ENCODE peak calls at places on chromosomes 5 and 9, in six cellular contexts. O, D, T, E, S and C are unnamed samples.

GRCh38 chr9:136787690-136788400 is 3.3 kb upstream of the TMEM141 start:
- DNase-seq in E (peak), S (peak), T (peak), D (peak), O (peak), C (no peak)

GRCh38 chr5:16866795-16867584 is 69.1 kb downstream of the MYO10 start:
- DNase-seq in O (peak), S (no peak), D (no peak), T (no peak), E (no peak), C (no peak)

GRCh38 chr5:87650284-87650683 is 237.6 kb upstream of the CCNH start:
- DNase-seq in O (no peak), S (peak), T (peak), D (no peak), E (no peak), C (no peak)

GRCh38 chr5:91384671-91385430 is 1.7 kb upstream of the ARRDC3 start:
- DNase-seq in T (peak), E (no peak), S (peak), O (peak), D (no peak), C (peak)

GRCh38 chr9:19946446-19947109 is 157.7 kb upstream of the SLC24A2 start:
- DNase-seq in O (peak), S (peak), D (no peak), T (peak), E (no peak), C (no peak)

GRCh38 chr9:131997779-131998178 is 81.9 kb downstream of the MED27 start:
- DNase-seq in D (no peak), E (no peak), S (no peak), O (no peak), T (no peak), C (no peak)

GRCh38 chr5:1144089-1144488 is 32.2 kb upstream of the SLC12A7 start:
- DNase-seq in D (no peak), T (no peak), E (no peak), O (no peak), S (no peak), C (no peak)

GRCh38 chr9:137813651-137814415 is 63.7 kb upstream of the CACNA1B start:
- DNase-seq in S (peak), O (no peak), E (peak), T (peak), D (no peak), C (no peak)

GRCh38 chr5:177085985-177086917 is at the start of gene FGFR4:
- DNase-seq in O (peak), T (peak), S (peak), D (peak), E (peak), C (no peak)

GRCh38 chr5:90598300-90598699 is 39.7 kb downstream of the ADGRV1 start:
- DNase-seq in T (no peak), S (no peak), D (no peak), E (no peak), O (no peak), C (no peak)

GRCh38 chr5:37005252-37005651 is 128.7 kb downstream of the NIPBL start:
- DNase-seq in T (no peak), E (no peak), O (no peak), D (no peak), S (no peak), C (no peak)

GRCh38 chr5:61866930-61867329 is 439.1 kb upstream of the KIF2A start:
- DNase-seq in S (peak), T (peak), O (no peak), E (no peak), D (no peak), C (peak)

GRCh38 chr5:40404613-40405012 is 275.1 kb upstream of the PTGER4 start:
- DNase-seq in D (no peak), E (no peak), O (no peak), T (no peak), S (no peak), C (no peak)

GRCh38 chr9:137147091-137147792 is 8.3 kb downstream of the GRIN1 start:
- DNase-seq in D (no peak), E (no peak), O (no peak), S (no peak), T (no peak), C (no peak)

GRCh38 chr5:1783214-1783551 is 16.5 kb downstream of the MRPL36 start:
- DNase-seq in E (peak), O (no peak), S (no peak), T (no peak), D (no peak), C (no peak)

GRCh38 chr5:169440107-169440701 is 139.3 kb upstream of the SLIT3 start:
- DNase-seq in O (no peak), D (no peak), E (no peak), T (no peak), S (no peak), C (no peak)

GRCh38 chr5:134268019-134268601 is 42.2 kb upstream of the PPP2CA start:
- DNase-seq in S (no peak), T (no peak), D (no peak), O (no peak), E (no peak), C (no peak)

GRCh38 chr5:71865202-71865601 is 146.1 kb downstream of the CARTPT start:
- DNase-seq in O (no peak), S (peak), T (peak), D (no peak), E (no peak), C (no peak)

DNA sequence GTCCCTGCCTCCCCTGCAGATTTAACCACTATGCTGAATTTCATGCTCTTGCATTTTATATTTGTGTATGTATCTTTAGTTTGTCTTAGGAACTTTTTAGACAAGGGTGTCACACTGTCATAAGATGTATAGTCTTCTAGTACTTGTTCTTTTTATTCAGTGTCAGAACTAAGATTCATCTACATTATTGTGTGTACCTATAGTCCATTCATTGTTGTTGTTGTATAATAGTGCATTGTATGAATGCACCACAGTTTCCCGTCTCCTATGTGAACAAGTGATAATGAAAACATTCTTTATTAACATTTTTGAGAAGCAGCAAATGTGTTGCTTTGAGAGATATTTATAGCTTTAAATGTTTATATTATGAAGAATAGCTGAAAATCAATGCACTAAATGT is 45.9 kb downstream of the SFXN1 start:
- DNase-seq in D (no peak), E (no peak), O (no peak), T (no peak), S (no peak), C (no peak)
- TF ChIP-seq CTCF in D (no peak), E (no peak), O (no peak), T (no peak), S (no peak), C (no peak)

DNA sequence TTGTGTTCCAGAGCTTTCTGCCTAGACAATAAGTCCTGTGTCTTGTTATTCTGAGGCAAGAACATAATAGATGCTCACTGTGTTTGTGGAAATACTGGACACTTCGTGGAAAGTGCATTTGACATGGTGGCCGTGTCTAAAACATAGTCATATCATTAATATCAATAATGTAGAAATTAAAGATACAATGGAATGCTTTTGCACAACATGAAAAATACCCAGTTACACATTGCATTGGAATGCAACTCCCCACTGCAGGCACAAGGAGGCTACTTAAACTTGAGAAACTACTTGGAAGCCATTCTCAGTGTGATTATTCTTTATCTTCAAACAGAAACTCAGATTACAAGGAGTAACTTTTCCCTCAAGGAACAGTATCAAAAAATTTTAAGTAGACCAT is 145.3 kb upstream of the ZNF462 start:
- DNase-seq in E (no peak), S (peak), T (peak), D (no peak), O (no peak), C (no peak)
- TF ChIP-seq CTCF in E (no peak), S (no peak), T (peak), D (no peak), O (peak), C (no peak)

GRCh38 chr9:15423328-15423985 is 781 bp downstream of the SNAPC3 start:
- DNase-seq in S (peak), O (no peak), T (peak), D (no peak), E (no peak), C (no peak)

GRCh38 chr9:15426019-15426418 is 3.3 kb downstream of the SNAPC3 start:
- DNase-seq in E (no peak), O (no peak), D (no peak), T (no peak), S (no peak), C (no peak)

GRCh38 chr9:15421532-15421931 is 1.1 kb upstream of the SNAPC3 start:
- DNase-seq in E (no peak), D (no peak), S (no peak), T (no peak), O (no peak), C (no peak)

GRCh38 chr9:15420796-15421195 is 1.9 kb upstream of the SNAPC3 start:
- DNase-seq in S (no peak), O (no peak), E (no peak), D (no peak), T (no peak), C (no peak)

GRCh38 chr9:15422355-15423327 is at the start of gene SNAPC3:
- DNase-seq in D (peak), E (peak), O (peak), T (peak), S (peak), C (peak)
- TF ChIP-seq CTCF in D (no peak), E (peak), O (no peak), T (no peak), S (no peak), C (no peak)

GRCh38 chr9:4740623-4741364 is at the start of gene AK3:
- DNase-seq in D (peak), S (peak), T (peak), E (peak), O (peak), C (peak)

GRCh38 chr9:4742246-4742645 is 1.2 kb upstream of the AK3 start:
- DNase-seq in S (peak), O (no peak), E (no peak), D (no peak), T (peak), C (no peak)

GRCh38 chr9:4739587-4740372 is 1.2 kb downstream of the AK3 start:
- DNase-seq in O (peak), S (peak), D (no peak), T (peak), E (no peak), C (no peak)

GRCh38 chr9:4740373-4740622 is 704 bp downstream of the AK3 start:
- DNase-seq in T (no peak), O (no peak), D (no peak), S (no peak), E (no peak), C (no peak)

DNA sequence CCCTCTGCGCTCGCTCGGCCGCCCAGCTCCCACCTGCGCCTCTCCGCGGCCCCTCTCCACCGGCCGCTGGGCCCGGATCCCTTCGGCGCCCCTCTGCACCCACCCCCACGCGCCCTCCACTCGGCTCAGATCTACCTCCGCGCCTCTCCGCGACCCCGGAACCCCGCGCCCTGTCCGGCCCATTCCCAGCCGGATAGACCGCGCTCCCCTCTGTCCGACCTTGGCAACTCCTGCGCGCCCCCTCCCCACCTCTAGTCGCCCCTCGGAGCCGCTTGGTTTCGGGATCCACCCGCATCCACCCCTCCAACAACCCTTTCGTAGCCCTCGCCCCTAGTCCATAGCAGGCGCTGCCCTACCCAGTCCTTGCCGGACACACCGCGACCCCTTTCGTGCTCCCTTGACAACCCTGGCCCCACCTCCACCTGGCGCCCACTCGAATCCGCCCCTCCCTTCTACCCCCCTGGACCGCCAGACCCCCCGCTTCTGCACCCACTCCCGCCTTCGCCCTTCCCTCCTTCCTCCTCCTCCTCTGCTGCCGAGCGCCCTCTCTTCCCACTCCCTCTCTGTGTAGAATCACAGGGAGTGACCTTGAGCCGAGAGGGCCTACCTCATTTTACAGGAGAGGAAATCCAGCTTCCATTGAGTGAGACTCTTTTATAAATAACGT is 496 bp upstream of the AK3 start:
- DNase-seq in T (peak), E (no peak), D (no peak), O (peak), S (peak), C (no peak)
- TF ChIP-seq CTCF in T (no peak), E (no peak), D (no peak), O (no peak), S (no peak), C (no peak)

GRCh38 chr9:38392235-38393127 is at the start of gene ALDH1B1:
- DNase-seq in D (peak), S (peak), T (peak), O (peak), E (peak), C (peak)
- TF ChIP-seq CTCF in D (no peak), S (peak), T (no peak), O (peak), E (no peak), C (peak)